ENCODE peak calls at places on chromosomes 5 and 9, in six cellular contexts. One of them, this sample, is unnamed.

GRCh38 chr5:20523099-20523498 is 535.1 kb upstream of the CDH18 start:
- DNase-seq in H1: no peak
- DNase-seq in prostate gland: no peak
- DNase-seq in CD4-positive, alpha-beta T cell: no peak
- DNase-seq in PC-9: no peak
- DNase-seq in A673: no peak
- DNase-seq in this sample: no peak

GRCh38 chr9:99699386-99699785 is 122.3 kb upstream of the NR4A3 start:
- DNase-seq in PC-9: no peak
- DNase-seq in prostate gland: no peak
- DNase-seq in A673: no peak
- DNase-seq in H1: no peak
- DNase-seq in CD4-positive, alpha-beta T cell: no peak
- DNase-seq in this sample: no peak

GRCh38 chr9:70318002-70318401 is 59.2 kb downstream of the SMC5 start:
- DNase-seq in PC-9: no peak
- DNase-seq in CD4-positive, alpha-beta T cell: no peak
- DNase-seq in prostate gland: no peak
- DNase-seq in H1: no peak
- DNase-seq in A673: peak
- DNase-seq in this sample: no peak

GRCh38 chr5:28468121-28468520 is 1429.7 kb upstream of the CDH9 start:
- DNase-seq in H1: no peak
- DNase-seq in CD4-positive, alpha-beta T cell: no peak
- DNase-seq in PC-9: no peak
- DNase-seq in prostate gland: no peak
- DNase-seq in A673: no peak
- DNase-seq in this sample: no peak

GRCh38 chr9:81632599-81632998 is 56.7 kb downstream of the TLE1 start:
- DNase-seq in A673: no peak
- DNase-seq in CD4-positive, alpha-beta T cell: no peak
- DNase-seq in H1: no peak
- DNase-seq in prostate gland: no peak
- DNase-seq in PC-9: no peak
- DNase-seq in this sample: no peak

GRCh38 chr5:137575847-137576246 is 76.7 kb upstream of the SPOCK1 start:
- DNase-seq in prostate gland: no peak
- DNase-seq in H1: no peak
- DNase-seq in CD4-positive, alpha-beta T cell: no peak
- DNase-seq in PC-9: no peak
- DNase-seq in A673: peak
- DNase-seq in this sample: no peak

GRCh38 chr5:140338336-140338735 is 8.1 kb downstream of the HBEGF start:
- DNase-seq in A673: no peak
- DNase-seq in H1: no peak
- DNase-seq in CD4-positive, alpha-beta T cell: no peak
- DNase-seq in prostate gland: no peak
- DNase-seq in PC-9: no peak
- DNase-seq in this sample: no peak

GRCh38 chr5:167839065-167839464 is 452.4 kb upstream of the WWC1 start:
- DNase-seq in A673: no peak
- DNase-seq in prostate gland: no peak
- DNase-seq in PC-9: no peak
- DNase-seq in CD4-positive, alpha-beta T cell: no peak
- DNase-seq in H1: no peak
- DNase-seq in this sample: no peak

GRCh38 chr5:143234162-143234842 is 169.2 kb downstream of the NR3C1 start:
- DNase-seq in PC-9: no peak
- DNase-seq in H1: no peak
- DNase-seq in prostate gland: no peak
- DNase-seq in CD4-positive, alpha-beta T cell: no peak
- DNase-seq in A673: no peak
- DNase-seq in this sample: no peak

GRCh38 chr5:78738104-78738503 is 89.5 kb upstream of the LHFPL2 start:
- DNase-seq in PC-9: no peak
- DNase-seq in prostate gland: no peak
- DNase-seq in CD4-positive, alpha-beta T cell: no peak
- DNase-seq in A673: no peak
- DNase-seq in H1: no peak
- DNase-seq in this sample: no peak
- TF ChIP-seq CTCF in PC-9: no peak
- TF ChIP-seq CTCF in prostate gland: no peak
- TF ChIP-seq CTCF in CD4-positive, alpha-beta T cell: no peak
- TF ChIP-seq CTCF in A673: no peak
- TF ChIP-seq CTCF in H1: no peak
- TF ChIP-seq CTCF in this sample: no peak

GRCh38 chr9:94826044-94826443 is 99.5 kb downstream of the AOPEP start:
- DNase-seq in CD4-positive, alpha-beta T cell: no peak
- DNase-seq in PC-9: no peak
- DNase-seq in A673: no peak
- DNase-seq in prostate gland: no peak
- DNase-seq in H1: no peak
- DNase-seq in this sample: no peak
- TF ChIP-seq CTCF in CD4-positive, alpha-beta T cell: no peak
- TF ChIP-seq CTCF in PC-9: no peak
- TF ChIP-seq CTCF in A673: no peak
- TF ChIP-seq CTCF in prostate gland: no peak
- TF ChIP-seq CTCF in H1: no peak
- TF ChIP-seq CTCF in this sample: no peak

DNA sequence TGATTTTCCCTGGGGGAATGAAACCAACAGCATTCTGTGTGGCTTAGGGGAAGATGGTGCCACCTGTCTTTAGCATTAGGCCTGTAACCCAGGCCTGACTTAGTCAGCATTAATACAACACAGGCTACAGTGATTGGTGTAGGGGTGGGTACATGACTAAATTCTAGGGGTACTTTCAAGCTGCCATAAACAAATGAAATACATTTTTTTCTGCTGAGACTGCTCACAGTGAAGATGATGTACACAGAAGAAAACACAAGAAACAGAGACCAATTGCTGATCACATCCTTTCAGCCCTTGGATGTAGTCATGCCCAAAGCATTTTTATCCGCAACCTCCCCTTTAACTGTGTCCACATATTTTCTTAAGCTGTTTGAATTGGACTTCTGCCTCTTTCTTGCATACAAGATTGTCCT is 527.2 kb downstream of the KCTD16 start:
- DNase-seq in PC-9: no peak
- DNase-seq in A673: no peak
- DNase-seq in prostate gland: no peak
- DNase-seq in H1: no peak
- DNase-seq in CD4-positive, alpha-beta T cell: no peak
- DNase-seq in this sample: no peak
- TF ChIP-seq CTCF in PC-9: no peak
- TF ChIP-seq CTCF in A673: no peak
- TF ChIP-seq CTCF in prostate gland: no peak
- TF ChIP-seq CTCF in H1: no peak
- TF ChIP-seq CTCF in CD4-positive, alpha-beta T cell: no peak
- TF ChIP-seq CTCF in this sample: no peak

GRCh38 chr9:126706698-126707053 is 92.9 kb downstream of the LMX1B start:
- DNase-seq in H1: no peak
- DNase-seq in A673: no peak
- DNase-seq in CD4-positive, alpha-beta T cell: no peak
- DNase-seq in prostate gland: no peak
- DNase-seq in PC-9: no peak
- DNase-seq in this sample: no peak
- TF ChIP-seq CTCF in H1: no peak
- TF ChIP-seq CTCF in A673: peak
- TF ChIP-seq CTCF in CD4-positive, alpha-beta T cell: no peak
- TF ChIP-seq CTCF in prostate gland: no peak
- TF ChIP-seq CTCF in PC-9: peak
- TF ChIP-seq CTCF in this sample: no peak

GRCh38 chr9:92294297-92294676 is 790 bp upstream of the IARS1 start:
- DNase-seq in prostate gland: no peak
- DNase-seq in A673: peak
- DNase-seq in PC-9: peak
- DNase-seq in H1: no peak
- DNase-seq in CD4-positive, alpha-beta T cell: no peak
- DNase-seq in this sample: no peak

GRCh38 chr9:92293075-92293354 is 482 bp downstream of the IARS1 start:
- DNase-seq in CD4-positive, alpha-beta T cell: no peak
- DNase-seq in prostate gland: no peak
- DNase-seq in A673: peak
- DNase-seq in PC-9: no peak
- DNase-seq in H1: no peak
- DNase-seq in this sample: no peak

GRCh38 chr9:92295240-92295790 is 1.8 kb upstream of the IARS1 start:
- DNase-seq in A673: no peak
- DNase-seq in CD4-positive, alpha-beta T cell: no peak
- DNase-seq in PC-9: no peak
- DNase-seq in prostate gland: no peak
- DNase-seq in H1: no peak
- DNase-seq in this sample: no peak

GRCh38 chr9:92292338-92293074 is 991 bp downstream of the IARS1 start:
- DNase-seq in A673: peak
- DNase-seq in CD4-positive, alpha-beta T cell: no peak
- DNase-seq in PC-9: no peak
- DNase-seq in H1: no peak
- DNase-seq in prostate gland: no peak
- DNase-seq in this sample: no peak

GRCh38 chr9:92293452-92294296 is at the start of gene IARS1:
- DNase-seq in prostate gland: peak
- DNase-seq in CD4-positive, alpha-beta T cell: peak
- DNase-seq in A673: peak
- DNase-seq in PC-9: peak
- DNase-seq in H1: peak
- DNase-seq in this sample: peak
- TF ChIP-seq CTCF in prostate gland: peak
- TF ChIP-seq CTCF in CD4-positive, alpha-beta T cell: no peak
- TF ChIP-seq CTCF in A673: peak
- TF ChIP-seq CTCF in PC-9: no peak
- TF ChIP-seq CTCF in H1: peak
- TF ChIP-seq CTCF in this sample: peak

DNA sequence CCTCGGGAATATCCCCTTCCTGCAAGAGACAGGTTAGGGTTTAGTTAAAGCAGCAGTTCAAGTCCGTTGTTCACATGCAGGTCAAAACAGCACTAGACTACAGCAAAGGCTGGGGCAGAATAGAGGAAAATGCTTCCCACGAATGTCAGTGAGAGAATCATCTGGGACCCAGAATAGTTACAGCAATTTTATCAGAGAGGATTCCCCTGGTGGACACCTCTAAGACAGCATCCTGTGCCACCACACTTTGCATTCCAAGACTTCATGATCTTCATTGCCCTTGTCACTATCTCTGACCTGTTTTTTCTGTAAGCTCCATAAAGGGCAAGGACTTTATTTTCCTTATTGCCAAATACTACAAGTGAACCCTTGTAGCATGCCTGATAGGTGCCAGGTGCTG is 12.9 kb downstream of the GRXCR2 start:
- DNase-seq in prostate gland: no peak
- DNase-seq in H1: no peak
- DNase-seq in CD4-positive, alpha-beta T cell: no peak
- DNase-seq in A673: no peak
- DNase-seq in PC-9: no peak
- DNase-seq in this sample: no peak
- TF ChIP-seq CTCF in prostate gland: no peak
- TF ChIP-seq CTCF in H1: no peak
- TF ChIP-seq CTCF in CD4-positive, alpha-beta T cell: no peak
- TF ChIP-seq CTCF in A673: peak
- TF ChIP-seq CTCF in PC-9: no peak
- TF ChIP-seq CTCF in this sample: peak